ENCODE peak calls at places on chromosomes 6 and 20, in four cellular contexts. B is NCI-H1105, O is H4, H is GM12878. Y is an unnamed sample.

GRCh38 chr6:86707545-86708120 is 229.7 kb upstream of the HTR1E start:
- DNase-seq in B (no peak), O (no peak), H (no peak), Y (no peak)

GRCh38 chr6:72739368-72739779 is 117.5 kb downstream of the KCNQ5 start:
- DNase-seq in H (peak), O (no peak), B (no peak), Y (no peak)

GRCh38 chr6:14858808-14859207 is 387.1 kb upstream of the JARID2 start:
- DNase-seq in B (no peak), H (no peak), O (no peak), Y (no peak)

GRCh38 chr6:47083586-47084047 is 41.5 kb upstream of the ADGRF1 start:
- DNase-seq in O (peak), H (no peak), B (peak), Y (no peak)

GRCh38 chr6:161740486-161740885 is 466.6 kb upstream of the AGPAT4 start:
- DNase-seq in B (no peak), H (no peak), O (no peak), Y (no peak)

GRCh38 chr6:2853766-2854393 is 12.2 kb upstream of the SERPINB1 start:
- DNase-seq in H (peak), O (peak), B (no peak), Y (peak)

GRCh38 chr6:143675946-143676345 is 1.8 kb upstream of the PHACTR2 start:
- DNase-seq in B (no peak), O (peak), H (no peak), Y (no peak)

GRCh38 chr20:57175397-57176010 is 90.9 kb downstream of the BMP7 start:
- DNase-seq in H (no peak), B (no peak), O (no peak), Y (no peak)

GRCh38 chr6:109322825-109323580 is 59.3 kb downstream of the CD164 start:
- DNase-seq in B (no peak), H (no peak), O (no peak), Y (no peak)

GRCh38 chr20:2692036-2692885 is at the start of gene EBF4:
- DNase-seq in O (no peak), B (peak), H (no peak), Y (peak)

GRCh38 chr6:157461000-157461915 is 80.3 kb downstream of the ZDHHC14 start:
- DNase-seq in O (no peak), H (peak), B (no peak), Y (no peak)

Y was measured in NCI-H2227 treated with DMSO at 0.1 percent for 48 hours.